ENCODE peak calls at places on chromosomes 4 and X, in five cellular contexts. J is lung microvascular endothelial cell; R is psoas muscle; U is activated T-cell treated with anti-CD3 and anti-CD28 coated beads, Interleukin-2, amount 50 U/mL, for 48 hours; F is H9. K is an unnamed sample.

GRCh38 chr4:156146581-156146980 is 192.9 kb upstream of the CTSO start:
- DNase-seq in J (no peak), R (no peak), U (no peak), F (no peak), K (no peak)

GRCh38 chr4:74127745-74128144 is 28.8 kb upstream of the CXCL2 start:
- DNase-seq in J (no peak), R (no peak), U (no peak), F (no peak), K (no peak)

GRCh38 chr4:139030614-139031235 is 15.1 kb downstream of the NOCT start:
- DNase-seq in J (peak), R (peak), U (peak), F (peak), K (peak)

GRCh38 chrX:53239474-53239873 is 14.5 kb upstream of the KDM5C start:
- DNase-seq in J (no peak), R (no peak), U (peak), F (peak), K (peak)

GRCh38 chr4:55258152-55258863 is 87.7 kb upstream of the SRD5A3 start:
- DNase-seq in J (peak), R (no peak), U (no peak), F (no peak), K (no peak)

GRCh38 chr4:168769416-168769815 is 240.6 kb downstream of the CBR4 start:
- DNase-seq in J (no peak), R (no peak), U (no peak), F (no peak), K (no peak)

GRCh38 chr4:117093581-117093980 is 8.2 kb upstream of the TRAM1L1 start:
- DNase-seq in J (peak), R (no peak), U (no peak), F (no peak), K (no peak)

GRCh38 chr4:173410106-173410505 is 11.2 kb upstream of the SCRG1 start:
- DNase-seq in J (no peak), R (no peak), U (no peak), F (no peak), K (no peak)

GRCh38 chr4:151744614-151745013 is 16.2 kb downstream of the GATB start:
- DNase-seq in J (peak), R (no peak), U (no peak), F (no peak), K (no peak)

K was measured in stimulated activated naive CD8-positive, alpha-beta T cell treated with anti-CD3 and anti-CD28 coated beads, Interleukin-15, Interleukin-2, amounts not matched to agents 100 U/mL and 50 U/mL, for 24 hours.